ENCODE peak calls at places on chromosome 20, in four cellular contexts. Z is A549, M is SJSA1, F is small intestine. P is an unnamed sample.

GRCh38 chr20:13286600-13286999 is 65.5 kb downstream of the ISM1 start:
- DNase-seq in F (no peak), Z (no peak), M (no peak), P (no peak)

GRCh38 chr20:62642666-62643520 is 590 bp downstream of the SLCO4A1 start:
- DNase-seq in F (peak; percentile 33), M (no peak), Z (no peak), P (no peak)

GRCh38 chr20:35238170-35238569 is 11.7 kb downstream of the MMP24 start:
- DNase-seq in F (no peak), M (no peak), Z (no peak), P (no peak)

GRCh38 chr20:21522479-21523397 is 8.9 kb upstream of the NKX2-2 start:
- DNase-seq in Z (no peak), M (peak; percentile 48), F (peak; percentile 25), P (no peak)

GRCh38 chr20:18722381-18722780 is 91.2 kb upstream of the SCP2D1 start:
- DNase-seq in F (no peak), Z (no peak), M (no peak), P (no peak)

GRCh38 chr20:53142651-53143177 is 170.6 kb downstream of the TSHZ2 start:
- DNase-seq in F (no peak), M (no peak), Z (no peak), P (no peak)

GRCh38 chr20:1830240-1830639 is 65.0 kb upstream of the SIRPA start:
- DNase-seq in F (no peak), M (peak; percentile 85), Z (peak; percentile 91), P (no peak)

GRCh38 chr20:8132632-8133587 is 844 bp downstream of the PLCB1 start:
- DNase-seq in M (no peak), Z (no peak), F (no peak), P (no peak)

GRCh38 chr20:35125753-35126152 is 21.4 kb downstream of the EDEM2 start:
- DNase-seq in M (no peak), F (no peak), Z (no peak), P (no peak)

GRCh38 chr20:38723069-38723981 is 961 bp upstream of the SLC32A1 start:
- DNase-seq in M (no peak), Z (no peak), F (no peak), P (no peak)

GRCh38 chr20:58959652-58960051 is 21.4 kb upstream of the NELFCD start:
- DNase-seq in F (no peak), M (no peak), Z (no peak), P (peak; percentile 87)

GRCh38 chr20:31820228-31820627 is 1.1 kb downstream of the MYLK2 start:
- DNase-seq in Z (no peak), M (no peak), F (no peak), P (no peak)

GRCh38 chr20:14193885-14194284 is 143.5 kb downstream of the FLRT3 start:
- DNase-seq in F (no peak), Z (peak; percentile 9), M (no peak), P (no peak)

GRCh38 chr20:62588458-62589149 is 53.7 kb upstream of the SLCO4A1 start:
- DNase-seq in F (no peak), M (no peak), Z (no peak), P (no peak)

GRCh38 chr20:36490191-36490590 is 51.1 kb upstream of the MYL9 start:
- DNase-seq in F (no peak), Z (no peak), M (no peak), P (no peak)

GRCh38 chr20:36491901-36492617 is 49.3 kb upstream of the MYL9 start:
- DNase-seq in F (peak; percentile 43), Z (no peak), M (no peak), P (no peak)

GRCh38 chr20:36496707-36497669 is 44.3 kb upstream of the MYL9 start:
- DNase-seq in M (no peak), F (no peak), Z (no peak), P (no peak)

GRCh38 chr20:36493801-36494114 is 47.6 kb upstream of the MYL9 start:
- DNase-seq in F (no peak), Z (no peak), M (no peak), P (no peak)

DNA sequence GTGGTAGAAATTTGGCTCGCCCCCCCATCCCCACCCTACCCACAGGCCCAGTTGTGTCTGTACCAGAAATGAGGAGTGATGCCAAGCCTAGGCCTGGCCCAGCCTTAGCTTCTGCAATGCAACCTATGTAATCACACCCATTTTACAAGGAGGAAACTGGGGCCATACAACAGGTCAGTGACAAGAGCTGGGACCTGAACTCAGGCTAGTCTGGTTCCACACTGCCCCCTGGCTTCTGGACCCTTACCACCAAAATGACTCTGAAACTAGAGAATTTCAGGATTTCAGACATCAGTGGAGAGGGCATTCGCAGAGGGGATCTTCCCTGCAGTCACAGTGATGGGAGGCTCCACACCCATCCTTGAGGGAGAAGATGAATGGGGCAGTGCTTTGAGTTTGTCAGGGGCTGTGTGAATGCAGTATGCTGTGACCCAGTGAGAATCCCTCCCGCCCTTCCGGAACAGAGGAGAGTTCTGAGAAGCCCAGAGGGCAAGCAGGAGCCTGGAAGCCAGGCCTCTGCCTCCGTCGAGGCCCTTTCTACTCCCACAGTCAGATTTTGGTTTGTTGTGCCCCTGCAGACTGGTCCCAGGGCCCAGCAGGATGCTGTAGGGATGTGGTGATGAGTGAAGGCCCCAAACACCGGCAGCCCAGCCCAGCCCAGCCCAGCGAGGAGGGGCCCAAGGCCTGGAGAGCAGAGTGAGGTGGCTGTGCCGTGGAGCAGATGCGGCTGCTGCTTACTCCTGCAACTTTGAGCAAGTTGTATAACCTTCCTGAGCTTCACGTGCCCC is 48.1 kb upstream of the MYL9 start:
- DNase-seq in M (no peak), F (no peak), Z (no peak), P (no peak)
- H3K4me1 ChIP-seq in M (peaks cover 54% of the 10 kb centered on the region), F (peaks cover 6% of the 10 kb centered on the region), Z (no peaks in the 10 kb centered on the region), P (peaks cover 75% of the 10 kb centered on the region)

GRCh38 chr20:5595744-5596143 is 154.5 kb upstream of the SHLD1 start:
- DNase-seq in M (no peak), F (no peak), Z (no peak), P (no peak)

GRCh38 chr20:5600982-5601381 is 149.2 kb upstream of the SHLD1 start:
- DNase-seq in M (no peak), F (no peak), Z (no peak), P (peak; percentile 5)

GRCh38 chr20:5592165-5592564 is 158.0 kb upstream of the SHLD1 start:
- DNase-seq in Z (no peak), F (no peak), M (no peak), P (no peak)

GRCh38 chr20:5592823-5593761 is 157.1 kb upstream of the SHLD1 start:
- DNase-seq in F (no peak), Z (no peak), M (no peak), P (no peak)

GRCh38 chr20:5596401-5597193 is 153.6 kb upstream of the SHLD1 start:
- DNase-seq in M (no peak), Z (no peak), F (no peak), P (no peak)
- H3K4me1 ChIP-seq in M (no peaks in the 10 kb centered on the region), Z (no peaks in the 10 kb centered on the region), F (no peaks in the 10 kb centered on the region), P (peaks cover 23% of the 10 kb centered on the region)

GRCh38 chr20:4902788-4903187 is 98.5 kb downstream of the SLC23A2 start:
- DNase-seq in M (no peak), F (no peak), Z (no peak), P (no peak)
- H3K4me1 ChIP-seq in M (no peaks in the 10 kb centered on the region), F (no peaks in the 10 kb centered on the region), Z (peaks cover 10% of the 10 kb centered on the region), P (no peaks in the 10 kb centered on the region)

GRCh38 chr20:48711696-48712464 is 115.9 kb downstream of the PREX1 start:
- DNase-seq in Z (no peak), F (no peak), M (no peak), P (no peak)

GRCh38 chr20:48716086-48716485 is 111.7 kb downstream of the PREX1 start:
- DNase-seq in M (no peak), Z (no peak), F (peak; percentile 51), P (no peak)

GRCh38 chr20:48717095-48717958 is 110.5 kb downstream of the PREX1 start:
- DNase-seq in M (no peak), F (no peak), Z (no peak), P (no peak)

GRCh38 chr20:48716541-48716940 is 111.3 kb downstream of the PREX1 start:
- DNase-seq in F (no peak), M (no peak), Z (no peak), P (no peak)

GRCh38 chr20:48714764-48715163 is 113.0 kb downstream of the PREX1 start:
- DNase-seq in M (no peak), Z (no peak), F (no peak), P (no peak)
- H3K4me1 ChIP-seq in M (no peaks in the 10 kb centered on the region), Z (no peaks in the 10 kb centered on the region), F (no peaks in the 10 kb centered on the region), P (peaks cover 3% of the 10 kb centered on the region)

P was measured in esophagus muscularis mucosa.